ENCODE peak calls at places on chromosomes 16 and 17, in eight cellular contexts. One of them, this sample, is unnamed.

GRCh38 chr16:65832269-65832668 is 534.2 kb upstream of the CDH5 start:
- ATAC-seq in right cardiac atrium: no peak
- ATAC-seq in upper lobe of right lung: peak
- ATAC-seq in left ventricle myocardium superior: no peak
- ATAC-seq in left lung: no peak
- ATAC-seq in activated T-helper 17 cell treated with anti-CD3 and anti-CD28 coated beads, Interleukin-2, amount 50 U/mL, for 72 hours: no peak
- ATAC-seq in left cardiac atrium: no peak
- ATAC-seq in T-helper 17 cell: no peak
- ATAC-seq in this sample: no peak

GRCh38 chr16:19130852-19131808 is 17.4 kb downstream of the ITPRIPL2 start:
- ATAC-seq in upper lobe of right lung: peak
- ATAC-seq in activated T-helper 17 cell treated with anti-CD3 and anti-CD28 coated beads, Interleukin-2, amount 50 U/mL, for 72 hours: peak
- ATAC-seq in left lung: peak
- ATAC-seq in left cardiac atrium: peak
- ATAC-seq in T-helper 17 cell: no peak
- ATAC-seq in left ventricle myocardium superior: peak
- ATAC-seq in right cardiac atrium: peak
- ATAC-seq in this sample: peak

GRCh38 chr17:58294034-58294433 is 13.3 kb upstream of the MPO start:
- ATAC-seq in upper lobe of right lung: no peak
- ATAC-seq in left lung: no peak
- ATAC-seq in activated T-helper 17 cell treated with anti-CD3 and anti-CD28 coated beads, Interleukin-2, amount 50 U/mL, for 72 hours: no peak
- ATAC-seq in left cardiac atrium: no peak
- ATAC-seq in T-helper 17 cell: no peak
- ATAC-seq in right cardiac atrium: no peak
- ATAC-seq in left ventricle myocardium superior: no peak
- ATAC-seq in this sample: no peak

GRCh38 chr16:67537636-67538591 is 9.3 kb downstream of the RIPOR1 start:
- ATAC-seq in upper lobe of right lung: peak
- ATAC-seq in right cardiac atrium: peak
- ATAC-seq in left lung: peak
- ATAC-seq in T-helper 17 cell: peak
- ATAC-seq in left cardiac atrium: peak
- ATAC-seq in left ventricle myocardium superior: peak
- ATAC-seq in activated T-helper 17 cell treated with anti-CD3 and anti-CD28 coated beads, Interleukin-2, amount 50 U/mL, for 72 hours: peak
- ATAC-seq in this sample: peak

GRCh38 chr17:81695801-81696200 is 7.4 kb upstream of the MRPL12 start:
- ATAC-seq in left ventricle myocardium superior: no peak
- ATAC-seq in left lung: no peak
- ATAC-seq in T-helper 17 cell: no peak
- ATAC-seq in left cardiac atrium: no peak
- ATAC-seq in upper lobe of right lung: no peak
- ATAC-seq in activated T-helper 17 cell treated with anti-CD3 and anti-CD28 coated beads, Interleukin-2, amount 50 U/mL, for 72 hours: no peak
- ATAC-seq in right cardiac atrium: no peak
- ATAC-seq in this sample: peak

GRCh38 chr17:57597531-57598453 is 147.3 kb downstream of the CCDC182 start:
- ATAC-seq in activated T-helper 17 cell treated with anti-CD3 and anti-CD28 coated beads, Interleukin-2, amount 50 U/mL, for 72 hours: no peak
- ATAC-seq in left ventricle myocardium superior: peak
- ATAC-seq in left cardiac atrium: peak
- ATAC-seq in T-helper 17 cell: no peak
- ATAC-seq in left lung: peak
- ATAC-seq in right cardiac atrium: peak
- ATAC-seq in upper lobe of right lung: peak
- ATAC-seq in this sample: peak

GRCh38 chr17:14784997-14785696 is 480.0 kb downstream of the PMP22 start:
- ATAC-seq in activated T-helper 17 cell treated with anti-CD3 and anti-CD28 coated beads, Interleukin-2, amount 50 U/mL, for 72 hours: peak
- ATAC-seq in left cardiac atrium: no peak
- ATAC-seq in right cardiac atrium: no peak
- ATAC-seq in left ventricle myocardium superior: no peak
- ATAC-seq in left lung: peak
- ATAC-seq in T-helper 17 cell: peak
- ATAC-seq in upper lobe of right lung: peak
- ATAC-seq in this sample: peak

GRCh38 chr16:72997141-72997542 is 50.8 kb downstream of the ZFHX3 start:
- ATAC-seq in left cardiac atrium: peak
- ATAC-seq in T-helper 17 cell: no peak
- ATAC-seq in activated T-helper 17 cell treated with anti-CD3 and anti-CD28 coated beads, Interleukin-2, amount 50 U/mL, for 72 hours: no peak
- ATAC-seq in right cardiac atrium: no peak
- ATAC-seq in upper lobe of right lung: peak
- ATAC-seq in left ventricle myocardium superior: peak
- ATAC-seq in left lung: peak
- ATAC-seq in this sample: peak

GRCh38 chr17:72616457-72616856 is 476.0 kb downstream of the SLC39A11 start:
- ATAC-seq in left ventricle myocardium superior: no peak
- ATAC-seq in right cardiac atrium: no peak
- ATAC-seq in left cardiac atrium: no peak
- ATAC-seq in left lung: no peak
- ATAC-seq in T-helper 17 cell: no peak
- ATAC-seq in upper lobe of right lung: no peak
- ATAC-seq in activated T-helper 17 cell treated with anti-CD3 and anti-CD28 coated beads, Interleukin-2, amount 50 U/mL, for 72 hours: no peak
- ATAC-seq in this sample: no peak

GRCh38 chr16:1379863-1380174 is 28.1 kb downstream of the GNPTG start:
- ATAC-seq in left ventricle myocardium superior: no peak
- ATAC-seq in right cardiac atrium: no peak
- ATAC-seq in left lung: no peak
- ATAC-seq in left cardiac atrium: no peak
- ATAC-seq in activated T-helper 17 cell treated with anti-CD3 and anti-CD28 coated beads, Interleukin-2, amount 50 U/mL, for 72 hours: no peak
- ATAC-seq in upper lobe of right lung: no peak
- ATAC-seq in T-helper 17 cell: no peak
- ATAC-seq in this sample: no peak

GRCh38 chr17:15914400-15915165 is 30.3 kb upstream of the ADORA2B start:
- ATAC-seq in left cardiac atrium: no peak
- ATAC-seq in left lung: peak
- ATAC-seq in right cardiac atrium: no peak
- ATAC-seq in upper lobe of right lung: peak
- ATAC-seq in left ventricle myocardium superior: no peak
- ATAC-seq in T-helper 17 cell: no peak
- ATAC-seq in activated T-helper 17 cell treated with anti-CD3 and anti-CD28 coated beads, Interleukin-2, amount 50 U/mL, for 72 hours: peak
- ATAC-seq in this sample: peak

GRCh38 chr16:56758930-56759329 is 29.0 kb downstream of the NUP93 start:
- ATAC-seq in right cardiac atrium: peak
- ATAC-seq in upper lobe of right lung: peak
- ATAC-seq in left lung: peak
- ATAC-seq in T-helper 17 cell: no peak
- ATAC-seq in left cardiac atrium: no peak
- ATAC-seq in activated T-helper 17 cell treated with anti-CD3 and anti-CD28 coated beads, Interleukin-2, amount 50 U/mL, for 72 hours: no peak
- ATAC-seq in left ventricle myocardium superior: no peak
- ATAC-seq in this sample: no peak

GRCh38 chr17:73485130-73485529 is 159.1 kb downstream of the SDK2 start:
- ATAC-seq in left ventricle myocardium superior: no peak
- ATAC-seq in left cardiac atrium: no peak
- ATAC-seq in right cardiac atrium: no peak
- ATAC-seq in T-helper 17 cell: no peak
- ATAC-seq in activated T-helper 17 cell treated with anti-CD3 and anti-CD28 coated beads, Interleukin-2, amount 50 U/mL, for 72 hours: no peak
- ATAC-seq in left lung: no peak
- ATAC-seq in upper lobe of right lung: no peak
- ATAC-seq in this sample: no peak

GRCh38 chr16:67683767-67684166 is 17.2 kb downstream of the C16orf86 start:
- ATAC-seq in activated T-helper 17 cell treated with anti-CD3 and anti-CD28 coated beads, Interleukin-2, amount 50 U/mL, for 72 hours: no peak
- ATAC-seq in left lung: no peak
- ATAC-seq in T-helper 17 cell: no peak
- ATAC-seq in upper lobe of right lung: no peak
- ATAC-seq in right cardiac atrium: no peak
- ATAC-seq in left ventricle myocardium superior: no peak
- ATAC-seq in left cardiac atrium: no peak
- ATAC-seq in this sample: peak

GRCh38 chr16:29877266-29877961 is 14.4 kb upstream of the CDIPT start:
- ATAC-seq in left ventricle myocardium superior: no peak
- ATAC-seq in activated T-helper 17 cell treated with anti-CD3 and anti-CD28 coated beads, Interleukin-2, amount 50 U/mL, for 72 hours: peak
- ATAC-seq in left lung: peak
- ATAC-seq in upper lobe of right lung: peak
- ATAC-seq in right cardiac atrium: peak
- ATAC-seq in T-helper 17 cell: peak
- ATAC-seq in left cardiac atrium: peak
- ATAC-seq in this sample: peak

GRCh38 chr17:59502800-59503199 is 62.6 kb upstream of the DHX40 start:
- ATAC-seq in activated T-helper 17 cell treated with anti-CD3 and anti-CD28 coated beads, Interleukin-2, amount 50 U/mL, for 72 hours: no peak
- ATAC-seq in left cardiac atrium: no peak
- ATAC-seq in right cardiac atrium: no peak
- ATAC-seq in left ventricle myocardium superior: no peak
- ATAC-seq in upper lobe of right lung: no peak
- ATAC-seq in left lung: no peak
- ATAC-seq in T-helper 17 cell: no peak
- ATAC-seq in this sample: no peak

GRCh38 chr16:6493555-6493954 is 839.1 kb upstream of the RBFOX1 start:
- ATAC-seq in upper lobe of right lung: no peak
- ATAC-seq in T-helper 17 cell: no peak
- ATAC-seq in left ventricle myocardium superior: no peak
- ATAC-seq in right cardiac atrium: no peak
- ATAC-seq in left lung: no peak
- ATAC-seq in activated T-helper 17 cell treated with anti-CD3 and anti-CD28 coated beads, Interleukin-2, amount 50 U/mL, for 72 hours: no peak
- ATAC-seq in left cardiac atrium: no peak
- ATAC-seq in this sample: no peak

GRCh38 chr17:75077072-75077489 is 10.7 kb upstream of the SLC16A5 start:
- ATAC-seq in right cardiac atrium: no peak
- ATAC-seq in T-helper 17 cell: no peak
- ATAC-seq in left ventricle myocardium superior: no peak
- ATAC-seq in upper lobe of right lung: no peak
- ATAC-seq in left lung: peak
- ATAC-seq in left cardiac atrium: no peak
- ATAC-seq in activated T-helper 17 cell treated with anti-CD3 and anti-CD28 coated beads, Interleukin-2, amount 50 U/mL, for 72 hours: no peak
- ATAC-seq in this sample: no peak

GRCh38 chr17:17693955-17694228 is 12.6 kb downstream of the RAI1 start:
- ATAC-seq in activated T-helper 17 cell treated with anti-CD3 and anti-CD28 coated beads, Interleukin-2, amount 50 U/mL, for 72 hours: no peak
- ATAC-seq in T-helper 17 cell: no peak
- ATAC-seq in upper lobe of right lung: no peak
- ATAC-seq in left ventricle myocardium superior: no peak
- ATAC-seq in left cardiac atrium: no peak
- ATAC-seq in right cardiac atrium: no peak
- ATAC-seq in left lung: no peak
- ATAC-seq in this sample: peak

GRCh38 chr17:49079840-49080663 is 52.5 kb upstream of the B4GALNT2 start:
- ATAC-seq in left lung: no peak
- ATAC-seq in left cardiac atrium: no peak
- ATAC-seq in activated T-helper 17 cell treated with anti-CD3 and anti-CD28 coated beads, Interleukin-2, amount 50 U/mL, for 72 hours: no peak
- ATAC-seq in T-helper 17 cell: no peak
- ATAC-seq in right cardiac atrium: no peak
- ATAC-seq in left ventricle myocardium superior: no peak
- ATAC-seq in upper lobe of right lung: no peak
- ATAC-seq in this sample: no peak

GRCh38 chr16:31194898-31195297 is 7.7 kb downstream of the PYCARD start:
- ATAC-seq in upper lobe of right lung: no peak
- ATAC-seq in left cardiac atrium: no peak
- ATAC-seq in right cardiac atrium: no peak
- ATAC-seq in left lung: no peak
- ATAC-seq in T-helper 17 cell: no peak
- ATAC-seq in activated T-helper 17 cell treated with anti-CD3 and anti-CD28 coated beads, Interleukin-2, amount 50 U/mL, for 72 hours: peak
- ATAC-seq in left ventricle myocardium superior: no peak
- ATAC-seq in this sample: no peak

GRCh38 chr16:10957771-10958486 is 13.6 kb downstream of the CLEC16A start:
- ATAC-seq in left lung: no peak
- ATAC-seq in right cardiac atrium: no peak
- ATAC-seq in T-helper 17 cell: peak
- ATAC-seq in left ventricle myocardium superior: no peak
- ATAC-seq in upper lobe of right lung: no peak
- ATAC-seq in activated T-helper 17 cell treated with anti-CD3 and anti-CD28 coated beads, Interleukin-2, amount 50 U/mL, for 72 hours: peak
- ATAC-seq in left cardiac atrium: no peak
- ATAC-seq in this sample: no peak

GRCh38 chr17:66450857-66451158 is 148.4 kb downstream of the PRKCA start:
- ATAC-seq in left cardiac atrium: no peak
- ATAC-seq in left ventricle myocardium superior: no peak
- ATAC-seq in T-helper 17 cell: no peak
- ATAC-seq in right cardiac atrium: no peak
- ATAC-seq in upper lobe of right lung: no peak
- ATAC-seq in left lung: no peak
- ATAC-seq in activated T-helper 17 cell treated with anti-CD3 and anti-CD28 coated beads, Interleukin-2, amount 50 U/mL, for 72 hours: peak
- ATAC-seq in this sample: no peak

GRCh38 chr16:78180349-78180748 is 80.9 kb downstream of the WWOX start:
- ATAC-seq in left ventricle myocardium superior: no peak
- ATAC-seq in activated T-helper 17 cell treated with anti-CD3 and anti-CD28 coated beads, Interleukin-2, amount 50 U/mL, for 72 hours: no peak
- ATAC-seq in upper lobe of right lung: no peak
- ATAC-seq in left lung: no peak
- ATAC-seq in T-helper 17 cell: no peak
- ATAC-seq in right cardiac atrium: no peak
- ATAC-seq in left cardiac atrium: no peak
- ATAC-seq in this sample: no peak

GRCh38 chr17:41505836-41506767 is 690 bp upstream of the KRT13 start:
- ATAC-seq in upper lobe of right lung: peak
- ATAC-seq in T-helper 17 cell: no peak
- ATAC-seq in left cardiac atrium: no peak
- ATAC-seq in left lung: peak
- ATAC-seq in activated T-helper 17 cell treated with anti-CD3 and anti-CD28 coated beads, Interleukin-2, amount 50 U/mL, for 72 hours: no peak
- ATAC-seq in right cardiac atrium: no peak
- ATAC-seq in left ventricle myocardium superior: no peak
- ATAC-seq in this sample: no peak

GRCh38 chr17:82931696-82932060 is 91.9 kb upstream of the ZNF750 start:
- ATAC-seq in T-helper 17 cell: no peak
- ATAC-seq in left cardiac atrium: peak
- ATAC-seq in right cardiac atrium: peak
- ATAC-seq in upper lobe of right lung: no peak
- ATAC-seq in left ventricle myocardium superior: peak
- ATAC-seq in left lung: no peak
- ATAC-seq in activated T-helper 17 cell treated with anti-CD3 and anti-CD28 coated beads, Interleukin-2, amount 50 U/mL, for 72 hours: no peak
- ATAC-seq in this sample: peak

GRCh38 chr17:40331743-40332641 is 23.0 kb downstream of the RARA start:
- ATAC-seq in left ventricle myocardium superior: peak
- ATAC-seq in left cardiac atrium: peak
- ATAC-seq in right cardiac atrium: peak
- ATAC-seq in T-helper 17 cell: no peak
- ATAC-seq in upper lobe of right lung: peak
- ATAC-seq in activated T-helper 17 cell treated with anti-CD3 and anti-CD28 coated beads, Interleukin-2, amount 50 U/mL, for 72 hours: no peak
- ATAC-seq in left lung: peak
- ATAC-seq in this sample: peak

GRCh38 chr16:81198635-81199034 is 39.9 kb upstream of the BCO1 start:
- ATAC-seq in T-helper 17 cell: no peak
- ATAC-seq in upper lobe of right lung: peak
- ATAC-seq in left cardiac atrium: peak
- ATAC-seq in left lung: no peak
- ATAC-seq in left ventricle myocardium superior: no peak
- ATAC-seq in right cardiac atrium: peak
- ATAC-seq in activated T-helper 17 cell treated with anti-CD3 and anti-CD28 coated beads, Interleukin-2, amount 50 U/mL, for 72 hours: no peak
- ATAC-seq in this sample: no peak

GRCh38 chr17:77802811-77803220 is 155.7 kb upstream of the TNRC6C start:
- ATAC-seq in left cardiac atrium: peak
- ATAC-seq in upper lobe of right lung: no peak
- ATAC-seq in right cardiac atrium: peak
- ATAC-seq in activated T-helper 17 cell treated with anti-CD3 and anti-CD28 coated beads, Interleukin-2, amount 50 U/mL, for 72 hours: no peak
- ATAC-seq in left lung: peak
- ATAC-seq in T-helper 17 cell: no peak
- ATAC-seq in left ventricle myocardium superior: peak
- ATAC-seq in this sample: no peak

GRCh38 chr17:74919440-74920305 is 3.4 kb downstream of the USH1G start:
- ATAC-seq in right cardiac atrium: no peak
- ATAC-seq in left lung: peak
- ATAC-seq in activated T-helper 17 cell treated with anti-CD3 and anti-CD28 coated beads, Interleukin-2, amount 50 U/mL, for 72 hours: no peak
- ATAC-seq in T-helper 17 cell: no peak
- ATAC-seq in left ventricle myocardium superior: peak
- ATAC-seq in upper lobe of right lung: no peak
- ATAC-seq in left cardiac atrium: no peak
- ATAC-seq in this sample: no peak

GRCh38 chr17:3385869-3386816 is at the start of gene OR3A2:
- ATAC-seq in left ventricle myocardium superior: no peak
- ATAC-seq in left lung: peak
- ATAC-seq in upper lobe of right lung: peak
- ATAC-seq in activated T-helper 17 cell treated with anti-CD3 and anti-CD28 coated beads, Interleukin-2, amount 50 U/mL, for 72 hours: peak
- ATAC-seq in left cardiac atrium: no peak
- ATAC-seq in T-helper 17 cell: peak
- ATAC-seq in right cardiac atrium: peak
- ATAC-seq in this sample: no peak

GRCh38 chr16:24700549-24701392 is 28.7 kb upstream of the TNRC6A start:
- ATAC-seq in left cardiac atrium: peak
- ATAC-seq in activated T-helper 17 cell treated with anti-CD3 and anti-CD28 coated beads, Interleukin-2, amount 50 U/mL, for 72 hours: peak
- ATAC-seq in left lung: peak
- ATAC-seq in left ventricle myocardium superior: peak
- ATAC-seq in right cardiac atrium: peak
- ATAC-seq in upper lobe of right lung: peak
- ATAC-seq in T-helper 17 cell: no peak
- ATAC-seq in this sample: peak

GRCh38 chr17:71759422-71760060 is 361.3 kb upstream of the SOX9 start:
- ATAC-seq in activated T-helper 17 cell treated with anti-CD3 and anti-CD28 coated beads, Interleukin-2, amount 50 U/mL, for 72 hours: no peak
- ATAC-seq in T-helper 17 cell: no peak
- ATAC-seq in upper lobe of right lung: no peak
- ATAC-seq in left ventricle myocardium superior: no peak
- ATAC-seq in left lung: no peak
- ATAC-seq in right cardiac atrium: no peak
- ATAC-seq in left cardiac atrium: no peak
- ATAC-seq in this sample: no peak

GRCh38 chr17:42682400-42683384 is at the start of gene CNTNAP1:
- ATAC-seq in right cardiac atrium: peak
- ATAC-seq in left ventricle myocardium superior: peak
- ATAC-seq in T-helper 17 cell: no peak
- ATAC-seq in left cardiac atrium: peak
- ATAC-seq in left lung: peak
- ATAC-seq in activated T-helper 17 cell treated with anti-CD3 and anti-CD28 coated beads, Interleukin-2, amount 50 U/mL, for 72 hours: peak
- ATAC-seq in upper lobe of right lung: no peak
- ATAC-seq in this sample: peak